ENCODE peak calls at places on chromosomes 7 and 10, in four cellular contexts. U is progenitor cell of endocrine pancreas, O is hippocampal formation, D is uterus. B is an unnamed sample.

GRCh38 chr7:45068236-45069023 is 20.3 kb downstream of the NACAD start:
- DNase-seq in U (no peak), O (no peak), D (no peak), B (no peak)

GRCh38 chr7:25894002-25894901 is 257.7 kb upstream of the NFE2L3 start:
- DNase-seq in U (no peak), O (no peak), D (no peak), B (no peak)

GRCh38 chr7:93350338-93350737 is 118.2 kb downstream of the VPS50 start:
- DNase-seq in U (no peak), O (no peak), D (no peak), B (no peak)

GRCh38 chr10:101974091-101974799 is 81.7 kb downstream of the ARMH3 start:
- DNase-seq in U (no peak), O (no peak), D (no peak), B (no peak)

GRCh38 chr7:29612596-29612995 is 49.0 kb downstream of the PRR15 start:
- DNase-seq in U (no peak), O (no peak), D (no peak), B (no peak)

GRCh38 chr10:86410542-86411124 is 44.0 kb upstream of the GRID1 start:
- DNase-seq in U (no peak), O (no peak), D (no peak), B (no peak)

GRCh38 chr10:82961864-82962263 is 1086.9 kb downstream of the NRG3 start:
- DNase-seq in U (no peak), O (no peak), D (no peak), B (no peak)

GRCh38 chr10:3825862-3826351 is 40.9 kb upstream of the KLF6 start:
- DNase-seq in U (no peak), O (no peak), D (no peak), B (no peak)

GRCh38 chr10:31927597-31928530 is 767 bp downstream of the ARHGAP12 start:
- DNase-seq in U (peak; percentile 49), O (peak; percentile 54), D (peak; percentile 54), B (peak; percentile 68)

GRCh38 chr10:89332718-89333281 is 5.0 kb downstream of the IFIT3 start:
- DNase-seq in U (no peak), O (no peak), D (no peak), B (no peak)

GRCh38 chr7:101218236-101219130 is 518 bp downstream of the ZNHIT1 start:
- DNase-seq in U (no peak), O (no peak), D (no peak), B (no peak)

B was measured in right atrium auricular region.